ENCODE peak calls at places on chromosomes 4 and X, in seven cellular contexts. One of them, this sample, is unnamed.

GRCh38 chr4:70754470-70754869 is 32.7 kb downstream of the RUFY3 start:
- ATAC-seq in GM12878: peak
- ATAC-seq in HepG2: no peak
- ATAC-seq in Panc1: no peak
- ATAC-seq in K562: no peak
- ATAC-seq in HCT116: no peak
- ATAC-seq in GM23338: no peak
- ATAC-seq in this sample: no peak

GRCh38 chr4:179582164-179582563 is 2139.9 kb upstream of the AGA start:
- ATAC-seq in GM12878: no peak
- ATAC-seq in HepG2: no peak
- ATAC-seq in Panc1: no peak
- ATAC-seq in K562: no peak
- ATAC-seq in HCT116: no peak
- ATAC-seq in GM23338: no peak
- ATAC-seq in this sample: no peak

GRCh38 chr4:185726931-185727330 is 85.1 kb downstream of the SORBS2 start:
- ATAC-seq in GM12878: no peak
- ATAC-seq in HepG2: no peak
- ATAC-seq in Panc1: no peak
- ATAC-seq in K562: no peak
- ATAC-seq in HCT116: no peak
- ATAC-seq in GM23338: no peak
- ATAC-seq in this sample: no peak

GRCh38 chr4:153223418-153223792 is 19.2 kb downstream of the TRIM2 start:
- ATAC-seq in GM12878: no peak
- ATAC-seq in HepG2: peak
- ATAC-seq in Panc1: peak
- ATAC-seq in K562: no peak
- ATAC-seq in HCT116: no peak
- ATAC-seq in GM23338: peak
- ATAC-seq in this sample: peak

GRCh38 chr4:124290678-124291077 is 421.9 kb downstream of the ANKRD50 start:
- ATAC-seq in GM12878: no peak
- ATAC-seq in HepG2: no peak
- ATAC-seq in Panc1: no peak
- ATAC-seq in K562: no peak
- ATAC-seq in HCT116: no peak
- ATAC-seq in GM23338: no peak
- ATAC-seq in this sample: no peak

GRCh38 chr4:140720387-140721087 is 35.6 kb downstream of the TBC1D9 start:
- ATAC-seq in GM12878: peak
- ATAC-seq in HepG2: peak
- ATAC-seq in Panc1: peak
- ATAC-seq in K562: no peak
- ATAC-seq in HCT116: no peak
- ATAC-seq in GM23338: no peak
- ATAC-seq in this sample: no peak

GRCh38 chr4:113646456-113646809 is 115.1 kb downstream of the CAMK2D start:
- ATAC-seq in GM12878: peak
- ATAC-seq in HepG2: peak
- ATAC-seq in Panc1: peak
- ATAC-seq in K562: no peak
- ATAC-seq in HCT116: peak
- ATAC-seq in GM23338: peak
- ATAC-seq in this sample: no peak

GRCh38 chr4:51870441-51871188 is 27.7 kb downstream of the DCUN1D4 start:
- ATAC-seq in GM12878: no peak
- ATAC-seq in HepG2: no peak
- ATAC-seq in Panc1: no peak
- ATAC-seq in K562: no peak
- ATAC-seq in HCT116: no peak
- ATAC-seq in GM23338: no peak
- ATAC-seq in this sample: no peak

GRCh38 chr4:8940792-8941491 is 69.3 kb upstream of the HMX1 start:
- ATAC-seq in GM12878: peak
- ATAC-seq in HepG2: peak
- ATAC-seq in Panc1: peak
- ATAC-seq in K562: peak
- ATAC-seq in HCT116: peak
- ATAC-seq in GM23338: peak
- ATAC-seq in this sample: no peak

GRCh38 chr4:113708250-113708649 is 53.3 kb downstream of the CAMK2D start:
- ATAC-seq in GM12878: peak
- ATAC-seq in HepG2: no peak
- ATAC-seq in Panc1: no peak
- ATAC-seq in K562: no peak
- ATAC-seq in HCT116: peak
- ATAC-seq in GM23338: no peak
- ATAC-seq in this sample: no peak

GRCh38 chrX:152892999-152893605 is 4.8 kb upstream of the ZNF185 start:
- ATAC-seq in GM12878: no peak
- ATAC-seq in HepG2: no peak
- ATAC-seq in Panc1: no peak
- ATAC-seq in K562: peak
- ATAC-seq in HCT116: no peak
- ATAC-seq in GM23338: peak
- ATAC-seq in this sample: no peak

GRCh38 chrX:20530319-20530979 is 263.7 kb upstream of the RPS6KA3 start:
- ATAC-seq in GM12878: peak
- ATAC-seq in HepG2: peak
- ATAC-seq in Panc1: no peak
- ATAC-seq in K562: peak
- ATAC-seq in HCT116: peak
- ATAC-seq in GM23338: peak
- ATAC-seq in this sample: peak

DNA sequence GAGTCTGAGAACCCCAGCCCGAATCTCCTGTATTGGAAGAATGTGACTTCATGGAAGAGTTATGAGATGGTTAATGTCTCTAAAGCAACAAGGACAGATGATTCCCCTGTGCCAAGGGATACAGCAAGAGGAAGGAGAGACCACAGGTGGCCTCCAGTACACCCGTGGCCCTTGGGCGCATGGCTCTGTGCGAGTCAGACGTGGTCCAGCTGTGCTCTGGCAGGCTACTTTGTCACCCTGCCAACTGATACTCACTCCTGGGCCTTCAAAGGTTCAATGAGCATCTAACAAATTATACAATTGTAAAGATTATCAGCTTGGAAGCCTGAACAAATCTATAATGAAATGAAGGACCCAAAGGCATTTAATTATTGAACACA is 71.7 kb downstream of the NYX start:
- ATAC-seq in GM12878: peak
- ATAC-seq in HepG2: no peak
- ATAC-seq in Panc1: no peak
- ATAC-seq in K562: no peak
- ATAC-seq in HCT116: no peak
- ATAC-seq in GM23338: no peak
- ATAC-seq in this sample: no peak
- H3K27ac ChIP-seq in GM12878: no peak
- H3K27ac ChIP-seq in HepG2: no peak
- H3K27ac ChIP-seq in Panc1: no peak
- H3K27ac ChIP-seq in K562: no peak
- H3K27ac ChIP-seq in HCT116: no peak
- H3K27ac ChIP-seq in GM23338: no peak
- H3K27ac ChIP-seq in this sample: no peak

GRCh38 chrX:47638816-47639215 is 9.1 kb upstream of the CFP start:
- ATAC-seq in GM12878: no peak
- ATAC-seq in HepG2: no peak
- ATAC-seq in Panc1: no peak
- ATAC-seq in K562: no peak
- ATAC-seq in HCT116: no peak
- ATAC-seq in GM23338: no peak
- ATAC-seq in this sample: no peak

GRCh38 chrX:47634871-47635575 is 5.3 kb upstream of the CFP start:
- ATAC-seq in GM12878: peak
- ATAC-seq in HepG2: no peak
- ATAC-seq in Panc1: no peak
- ATAC-seq in K562: no peak
- ATAC-seq in HCT116: no peak
- ATAC-seq in GM23338: no peak
- ATAC-seq in this sample: no peak

GRCh38 chrX:47632664-47633063 is 2.9 kb upstream of the CFP start:
- ATAC-seq in GM12878: no peak
- ATAC-seq in HepG2: no peak
- ATAC-seq in Panc1: no peak
- ATAC-seq in K562: no peak
- ATAC-seq in HCT116: no peak
- ATAC-seq in GM23338: no peak
- ATAC-seq in this sample: no peak

GRCh38 chrX:47633671-47634590 is 4.2 kb upstream of the CFP start:
- ATAC-seq in GM12878: no peak
- ATAC-seq in HepG2: no peak
- ATAC-seq in Panc1: no peak
- ATAC-seq in K562: no peak
- ATAC-seq in HCT116: no peak
- ATAC-seq in GM23338: no peak
- ATAC-seq in this sample: no peak

DNA sequence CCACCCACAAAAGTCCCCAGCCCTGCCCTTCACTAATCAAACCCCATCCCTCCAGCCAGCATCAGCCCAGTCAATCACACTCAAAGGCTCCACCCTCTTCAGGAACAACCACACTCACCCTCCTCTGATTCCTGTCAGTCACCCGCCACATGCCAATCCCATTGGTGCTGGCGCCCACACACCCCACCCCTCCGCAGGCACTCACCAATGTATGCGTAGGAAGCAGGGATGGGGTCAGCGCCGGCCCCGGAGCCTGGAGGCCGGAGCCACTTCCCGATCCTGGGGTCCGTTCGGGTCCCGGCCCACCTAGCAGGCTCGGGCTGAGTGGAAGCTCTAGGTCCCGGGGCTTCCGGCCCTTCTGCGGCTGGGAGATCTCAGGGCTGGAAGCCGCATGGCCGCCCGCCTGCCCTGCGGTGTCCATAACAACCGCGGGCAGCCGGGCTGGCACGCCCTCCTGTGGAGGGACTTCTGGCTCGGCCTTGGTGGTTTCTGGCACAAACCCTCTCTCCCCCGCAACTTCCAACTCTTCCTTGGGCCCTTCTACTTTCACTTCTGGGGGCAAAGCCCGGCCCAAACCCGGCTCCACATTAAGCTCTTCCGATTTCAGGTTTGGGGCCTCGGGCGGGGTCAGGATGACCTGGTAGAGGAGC is 7.9 kb upstream of the CFP start:
- ATAC-seq in GM12878: peak
- ATAC-seq in HepG2: no peak
- ATAC-seq in Panc1: peak
- ATAC-seq in K562: peak
- ATAC-seq in HCT116: peak
- ATAC-seq in GM23338: peak
- ATAC-seq in this sample: no peak
- TF ChIP-seq POLR2AphosphoS5 in GM12878: no peak
- TF ChIP-seq POLR2AphosphoS5 in HepG2: no peak
- TF ChIP-seq POLR2AphosphoS5 in Panc1: no peak
- TF ChIP-seq POLR2AphosphoS5 in K562: no peak
- TF ChIP-seq POLR2AphosphoS5 in HCT116: no peak
- TF ChIP-seq POLR2AphosphoS5 in GM23338: no peak
- TF ChIP-seq POLR2AphosphoS5 in this sample: no peak

GRCh38 chr4:137124278-137124932 is 407.9 kb downstream of the PCDH18 start:
- ATAC-seq in GM12878: peak
- ATAC-seq in HepG2: peak
- ATAC-seq in Panc1: peak
- ATAC-seq in K562: peak
- ATAC-seq in HCT116: peak
- ATAC-seq in GM23338: peak
- ATAC-seq in this sample: peak

GRCh38 chr4:137122876-137123275 is 409.4 kb downstream of the PCDH18 start:
- ATAC-seq in GM12878: no peak
- ATAC-seq in HepG2: no peak
- ATAC-seq in Panc1: no peak
- ATAC-seq in K562: no peak
- ATAC-seq in HCT116: no peak
- ATAC-seq in GM23338: no peak
- ATAC-seq in this sample: no peak

GRCh38 chr4:137129471-137130244 is 402.6 kb downstream of the PCDH18 start:
- ATAC-seq in GM12878: no peak
- ATAC-seq in HepG2: no peak
- ATAC-seq in Panc1: no peak
- ATAC-seq in K562: no peak
- ATAC-seq in HCT116: no peak
- ATAC-seq in GM23338: no peak
- ATAC-seq in this sample: no peak

DNA sequence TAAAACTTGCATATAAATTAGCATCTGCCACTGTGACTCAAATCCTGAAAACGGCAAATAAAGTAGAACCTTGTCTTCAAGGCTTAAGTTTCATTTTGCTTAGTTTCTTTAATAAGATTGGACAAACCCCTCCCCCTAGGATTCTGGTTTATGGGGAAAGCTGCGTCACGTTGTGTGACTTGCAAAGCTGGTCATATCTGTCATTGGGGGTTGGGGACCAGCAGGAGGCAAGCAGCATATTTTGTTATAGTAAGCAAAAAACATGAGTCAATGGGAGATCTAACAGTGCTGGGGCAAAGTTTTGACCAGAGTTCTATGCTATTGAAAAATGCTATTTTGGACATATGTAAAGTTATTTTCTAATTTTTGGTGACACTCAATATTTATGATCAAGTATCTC is 407.3 kb downstream of the PCDH18 start:
- ATAC-seq in GM12878: no peak
- ATAC-seq in HepG2: no peak
- ATAC-seq in Panc1: no peak
- ATAC-seq in K562: no peak
- ATAC-seq in HCT116: peak
- ATAC-seq in GM23338: no peak
- ATAC-seq in this sample: no peak
- H3K4me3 ChIP-seq in GM12878: no peak
- H3K4me3 ChIP-seq in HepG2: no peak
- H3K4me3 ChIP-seq in Panc1: peak
- H3K4me3 ChIP-seq in K562: no peak
- H3K4me3 ChIP-seq in HCT116: peak
- H3K4me3 ChIP-seq in GM23338: no peak
- H3K4me3 ChIP-seq in this sample: peak

DNA sequence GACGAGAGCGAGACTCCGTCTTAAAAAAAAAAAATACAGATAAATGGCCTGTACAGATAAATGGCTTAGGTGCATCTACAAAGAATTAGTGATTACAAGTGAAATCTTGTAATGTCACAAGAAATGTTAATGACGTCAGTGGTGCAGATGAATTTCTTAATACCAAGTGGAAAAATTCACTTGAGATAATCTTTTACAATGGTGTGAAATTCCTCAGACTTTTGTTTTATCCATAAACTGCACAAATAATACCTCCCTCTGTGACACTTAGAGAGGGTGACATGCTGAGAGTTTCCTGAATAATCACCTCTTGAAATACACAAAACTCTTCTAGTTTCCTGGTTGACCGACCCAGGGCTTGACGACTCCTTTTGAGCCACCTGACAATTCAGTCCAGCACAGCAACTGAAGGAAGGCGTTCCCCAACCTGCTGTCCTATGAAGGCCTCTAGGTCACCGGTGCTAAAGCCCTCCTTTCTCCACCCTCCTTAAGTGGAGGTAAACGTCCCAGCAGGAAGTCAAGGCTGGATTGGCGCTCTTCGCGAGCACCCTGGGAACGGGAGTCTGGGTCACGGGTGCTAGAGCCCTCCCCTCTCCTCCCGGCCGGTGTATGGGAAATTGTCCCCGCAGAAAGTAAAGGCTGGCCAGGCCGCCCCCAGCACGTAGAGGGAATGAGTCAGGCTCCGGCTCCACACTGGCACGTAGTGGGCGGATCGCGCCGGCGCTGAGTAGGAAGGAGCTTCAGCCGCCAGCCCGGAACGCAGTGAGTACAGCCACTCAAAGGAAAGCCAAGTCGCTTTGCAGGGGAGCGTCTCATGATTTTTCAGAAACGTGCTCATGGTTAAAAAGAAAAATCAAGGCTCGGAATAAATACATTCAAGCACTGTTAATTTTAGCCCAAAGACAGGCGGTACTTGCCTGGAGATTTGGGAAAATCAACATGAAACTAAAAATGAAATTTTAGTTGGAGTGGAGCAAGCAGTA is at the start of gene TMEM144:
- ATAC-seq in GM12878: no peak
- ATAC-seq in HepG2: peak
- ATAC-seq in Panc1: peak
- ATAC-seq in K562: peak
- ATAC-seq in HCT116: peak
- ATAC-seq in GM23338: peak
- ATAC-seq in this sample: peak
- H3K27ac ChIP-seq in GM12878: peak
- H3K27ac ChIP-seq in HepG2: peak
- H3K27ac ChIP-seq in Panc1: peak
- H3K27ac ChIP-seq in K562: peak
- H3K27ac ChIP-seq in HCT116: peak
- H3K27ac ChIP-seq in GM23338: no peak
- H3K27ac ChIP-seq in this sample: peak